ENCODE peak calls at places on chromosomes 13 and 19, in five cellular contexts. One of them, this sample, is unnamed.

GRCh38 chr19:47107201-47107952 is 6.2 kb downstream of the ZC3H4 start:
- DNase-seq in C1 segment of cervical spinal cord: no peak
- DNase-seq in activated gamma-delta T cell treated with Interleukin-2 at 50 U/mL for 16 hours: peak; percentile 56
- DNase-seq in NCI-H1092 treated with DMSO at 0.1 percent for 48 hours: no peak
- DNase-seq in stimulated activated CD8-positive, alpha-beta memory T cell treated with anti-CD3 and anti-CD28 coated beads, Interleukin-15, amount 100 ng/mL, for 48 hours: no peak
- DNase-seq in this sample: no peak

GRCh38 chr13:74173822-74174221 is 39.6 kb upstream of the KLF12 start:
- DNase-seq in NCI-H1092 treated with DMSO at 0.1 percent for 48 hours: no peak
- DNase-seq in activated gamma-delta T cell treated with Interleukin-2 at 50 U/mL for 16 hours: no peak
- DNase-seq in stimulated activated CD8-positive, alpha-beta memory T cell treated with anti-CD3 and anti-CD28 coated beads, Interleukin-15, amount 100 ng/mL, for 48 hours: no peak
- DNase-seq in C1 segment of cervical spinal cord: no peak
- DNase-seq in this sample: no peak

GRCh38 chr19:43534811-43535761 is 2.1 kb downstream of the ZNF575 start:
- DNase-seq in C1 segment of cervical spinal cord: peak; percentile 33
- DNase-seq in stimulated activated CD8-positive, alpha-beta memory T cell treated with anti-CD3 and anti-CD28 coated beads, Interleukin-15, amount 100 ng/mL, for 48 hours: no peak
- DNase-seq in activated gamma-delta T cell treated with Interleukin-2 at 50 U/mL for 16 hours: peak; percentile 44
- DNase-seq in NCI-H1092 treated with DMSO at 0.1 percent for 48 hours: no peak
- DNase-seq in this sample: no peak

GRCh38 chr19:40791349-40791748 is 7.6 kb upstream of the EGLN2 start:
- DNase-seq in activated gamma-delta T cell treated with Interleukin-2 at 50 U/mL for 16 hours: no peak
- DNase-seq in NCI-H1092 treated with DMSO at 0.1 percent for 48 hours: no peak
- DNase-seq in C1 segment of cervical spinal cord: no peak
- DNase-seq in stimulated activated CD8-positive, alpha-beta memory T cell treated with anti-CD3 and anti-CD28 coated beads, Interleukin-15, amount 100 ng/mL, for 48 hours: no peak
- DNase-seq in this sample: no peak

GRCh38 chr19:45824041-45824471 is 8.9 kb upstream of the RSPH6A start:
- DNase-seq in activated gamma-delta T cell treated with Interleukin-2 at 50 U/mL for 16 hours: no peak
- DNase-seq in stimulated activated CD8-positive, alpha-beta memory T cell treated with anti-CD3 and anti-CD28 coated beads, Interleukin-15, amount 100 ng/mL, for 48 hours: no peak
- DNase-seq in C1 segment of cervical spinal cord: no peak
- DNase-seq in NCI-H1092 treated with DMSO at 0.1 percent for 48 hours: peak; percentile 64
- DNase-seq in this sample: no peak

GRCh38 chr13:101709952-101710351 is 257.5 kb downstream of the ITGBL1 start:
- DNase-seq in activated gamma-delta T cell treated with Interleukin-2 at 50 U/mL for 16 hours: no peak
- DNase-seq in stimulated activated CD8-positive, alpha-beta memory T cell treated with anti-CD3 and anti-CD28 coated beads, Interleukin-15, amount 100 ng/mL, for 48 hours: no peak
- DNase-seq in NCI-H1092 treated with DMSO at 0.1 percent for 48 hours: no peak
- DNase-seq in C1 segment of cervical spinal cord: no peak
- DNase-seq in this sample: no peak

GRCh38 chr19:44993926-44994537 is 7.2 kb upstream of the RELB start:
- DNase-seq in C1 segment of cervical spinal cord: no peak
- DNase-seq in stimulated activated CD8-positive, alpha-beta memory T cell treated with anti-CD3 and anti-CD28 coated beads, Interleukin-15, amount 100 ng/mL, for 48 hours: no peak
- DNase-seq in NCI-H1092 treated with DMSO at 0.1 percent for 48 hours: no peak
- DNase-seq in activated gamma-delta T cell treated with Interleukin-2 at 50 U/mL for 16 hours: no peak
- DNase-seq in this sample: no peak

GRCh38 chr13:94558721-94559120 is 37.2 kb downstream of the TGDS start:
- DNase-seq in NCI-H1092 treated with DMSO at 0.1 percent for 48 hours: no peak
- DNase-seq in activated gamma-delta T cell treated with Interleukin-2 at 50 U/mL for 16 hours: no peak
- DNase-seq in stimulated activated CD8-positive, alpha-beta memory T cell treated with anti-CD3 and anti-CD28 coated beads, Interleukin-15, amount 100 ng/mL, for 48 hours: no peak
- DNase-seq in C1 segment of cervical spinal cord: no peak
- DNase-seq in this sample: no peak

GRCh38 chr19:48617146-48617937 is 1.6 kb downstream of the RPL18 start:
- DNase-seq in stimulated activated CD8-positive, alpha-beta memory T cell treated with anti-CD3 and anti-CD28 coated beads, Interleukin-15, amount 100 ng/mL, for 48 hours: no peak
- DNase-seq in activated gamma-delta T cell treated with Interleukin-2 at 50 U/mL for 16 hours: no peak
- DNase-seq in C1 segment of cervical spinal cord: no peak
- DNase-seq in NCI-H1092 treated with DMSO at 0.1 percent for 48 hours: no peak
- DNase-seq in this sample: no peak

GRCh38 chr13:97506511-97506910 is 72.5 kb downstream of the RAP2A start:
- DNase-seq in stimulated activated CD8-positive, alpha-beta memory T cell treated with anti-CD3 and anti-CD28 coated beads, Interleukin-15, amount 100 ng/mL, for 48 hours: no peak
- DNase-seq in C1 segment of cervical spinal cord: peak; percentile 6
- DNase-seq in NCI-H1092 treated with DMSO at 0.1 percent for 48 hours: no peak
- DNase-seq in activated gamma-delta T cell treated with Interleukin-2 at 50 U/mL for 16 hours: no peak
- DNase-seq in this sample: no peak

GRCh38 chr19:53882391-53883050 is 524 bp downstream of the PRKCG start:
- DNase-seq in C1 segment of cervical spinal cord: no peak
- DNase-seq in NCI-H1092 treated with DMSO at 0.1 percent for 48 hours: no peak
- DNase-seq in stimulated activated CD8-positive, alpha-beta memory T cell treated with anti-CD3 and anti-CD28 coated beads, Interleukin-15, amount 100 ng/mL, for 48 hours: no peak
- DNase-seq in activated gamma-delta T cell treated with Interleukin-2 at 50 U/mL for 16 hours: no peak
- DNase-seq in this sample: no peak

GRCh38 chr19:38004505-38005223 is 97.7 kb downstream of the SIPA1L3 start:
- DNase-seq in activated gamma-delta T cell treated with Interleukin-2 at 50 U/mL for 16 hours: no peak
- DNase-seq in NCI-H1092 treated with DMSO at 0.1 percent for 48 hours: peak; percentile 75
- DNase-seq in C1 segment of cervical spinal cord: peak; percentile 95
- DNase-seq in stimulated activated CD8-positive, alpha-beta memory T cell treated with anti-CD3 and anti-CD28 coated beads, Interleukin-15, amount 100 ng/mL, for 48 hours: no peak
- DNase-seq in this sample: peak; percentile 72

GRCh38 chr13:48412100-48412556 is 785 bp downstream of the LPAR6 start:
- DNase-seq in NCI-H1092 treated with DMSO at 0.1 percent for 48 hours: no peak
- DNase-seq in activated gamma-delta T cell treated with Interleukin-2 at 50 U/mL for 16 hours: no peak
- DNase-seq in C1 segment of cervical spinal cord: no peak
- DNase-seq in stimulated activated CD8-positive, alpha-beta memory T cell treated with anti-CD3 and anti-CD28 coated beads, Interleukin-15, amount 100 ng/mL, for 48 hours: no peak
- DNase-seq in this sample: no peak

GRCh38 chr19:17584132-17584531 is 28.7 kb downstream of the COLGALT1 start:
- DNase-seq in C1 segment of cervical spinal cord: no peak
- DNase-seq in activated gamma-delta T cell treated with Interleukin-2 at 50 U/mL for 16 hours: no peak
- DNase-seq in NCI-H1092 treated with DMSO at 0.1 percent for 48 hours: no peak
- DNase-seq in stimulated activated CD8-positive, alpha-beta memory T cell treated with anti-CD3 and anti-CD28 coated beads, Interleukin-15, amount 100 ng/mL, for 48 hours: no peak
- DNase-seq in this sample: no peak

GRCh38 chr19:20776083-20777076 is at the start of gene ZNF66:
- DNase-seq in NCI-H1092 treated with DMSO at 0.1 percent for 48 hours: peak; percentile 93
- DNase-seq in C1 segment of cervical spinal cord: peak; percentile 95
- DNase-seq in activated gamma-delta T cell treated with Interleukin-2 at 50 U/mL for 16 hours: peak; percentile 94
- DNase-seq in stimulated activated CD8-positive, alpha-beta memory T cell treated with anti-CD3 and anti-CD28 coated beads, Interleukin-15, amount 100 ng/mL, for 48 hours: peak; percentile 89
- DNase-seq in this sample: peak; percentile 94

GRCh38 chr19:17021793-17022590 is 4.6 kb downstream of the CPAMD8 start:
- DNase-seq in activated gamma-delta T cell treated with Interleukin-2 at 50 U/mL for 16 hours: no peak
- DNase-seq in stimulated activated CD8-positive, alpha-beta memory T cell treated with anti-CD3 and anti-CD28 coated beads, Interleukin-15, amount 100 ng/mL, for 48 hours: no peak
- DNase-seq in NCI-H1092 treated with DMSO at 0.1 percent for 48 hours: no peak
- DNase-seq in C1 segment of cervical spinal cord: no peak
- DNase-seq in this sample: no peak

GRCh38 chr19:31334101-31334848 is 15.0 kb downstream of the TSHZ3 start:
- DNase-seq in activated gamma-delta T cell treated with Interleukin-2 at 50 U/mL for 16 hours: no peak
- DNase-seq in NCI-H1092 treated with DMSO at 0.1 percent for 48 hours: no peak
- DNase-seq in stimulated activated CD8-positive, alpha-beta memory T cell treated with anti-CD3 and anti-CD28 coated beads, Interleukin-15, amount 100 ng/mL, for 48 hours: no peak
- DNase-seq in C1 segment of cervical spinal cord: no peak
- DNase-seq in this sample: no peak

GRCh38 chr19:35908977-35909683 is 1.0 kb upstream of the TYROBP start:
- DNase-seq in C1 segment of cervical spinal cord: peak; percentile 73
- DNase-seq in activated gamma-delta T cell treated with Interleukin-2 at 50 U/mL for 16 hours: no peak
- DNase-seq in stimulated activated CD8-positive, alpha-beta memory T cell treated with anti-CD3 and anti-CD28 coated beads, Interleukin-15, amount 100 ng/mL, for 48 hours: no peak
- DNase-seq in NCI-H1092 treated with DMSO at 0.1 percent for 48 hours: no peak
- DNase-seq in this sample: no peak

This sample was measured in amniotic stem cell.